ENCODE peak calls at places on chromosomes 13 and 19, in ten cellular contexts. One of them, this sample, is unnamed.

GRCh38 chr19:58356971-58357797 is 3.9 kb upstream of the A1BG start:
- DNase-seq in memory B cell: no peak
- DNase-seq in uterus: no peak
- DNase-seq in T-helper 2 cell: no peak
- DNase-seq in lung microvascular endothelial cell: peak
- DNase-seq in glomerular endothelial cell: no peak
- DNase-seq in D341Med: no peak
- DNase-seq in HTR-8/SVneo: no peak
- DNase-seq in neural crest cell: no peak
- DNase-seq in fibroblast of lung: no peak
- DNase-seq in this sample: no peak

GRCh38 chr13:44165172-44165894 is 208.3 kb upstream of the SERP2 start:
- DNase-seq in fibroblast of lung: no peak
- DNase-seq in lung microvascular endothelial cell: no peak
- DNase-seq in memory B cell: no peak
- DNase-seq in D341Med: no peak
- DNase-seq in uterus: no peak
- DNase-seq in glomerular endothelial cell: no peak
- DNase-seq in T-helper 2 cell: no peak
- DNase-seq in HTR-8/SVneo: no peak
- DNase-seq in neural crest cell: no peak
- DNase-seq in this sample: no peak

GRCh38 chr13:75650991-75651390 is 14.9 kb downstream of the LMO7 start:
- DNase-seq in neural crest cell: no peak
- DNase-seq in HTR-8/SVneo: no peak
- DNase-seq in memory B cell: no peak
- DNase-seq in glomerular endothelial cell: no peak
- DNase-seq in T-helper 2 cell: no peak
- DNase-seq in lung microvascular endothelial cell: no peak
- DNase-seq in fibroblast of lung: peak
- DNase-seq in D341Med: no peak
- DNase-seq in uterus: no peak
- DNase-seq in this sample: no peak

GRCh38 chr13:44903596-44903995 is 85.7 kb downstream of the NUFIP1 start:
- DNase-seq in memory B cell: no peak
- DNase-seq in neural crest cell: no peak
- DNase-seq in uterus: peak
- DNase-seq in T-helper 2 cell: no peak
- DNase-seq in HTR-8/SVneo: no peak
- DNase-seq in fibroblast of lung: peak
- DNase-seq in lung microvascular endothelial cell: no peak
- DNase-seq in glomerular endothelial cell: no peak
- DNase-seq in D341Med: peak
- DNase-seq in this sample: peak

GRCh38 chr19:49888478-49888901 is 8.2 kb downstream of the IL4I1 start:
- DNase-seq in lung microvascular endothelial cell: no peak
- DNase-seq in HTR-8/SVneo: no peak
- DNase-seq in uterus: no peak
- DNase-seq in T-helper 2 cell: no peak
- DNase-seq in neural crest cell: no peak
- DNase-seq in fibroblast of lung: no peak
- DNase-seq in D341Med: no peak
- DNase-seq in glomerular endothelial cell: no peak
- DNase-seq in memory B cell: no peak
- DNase-seq in this sample: no peak

GRCh38 chr13:98050041-98050466 is 92.8 kb upstream of the FARP1 start:
- DNase-seq in uterus: no peak
- DNase-seq in memory B cell: no peak
- DNase-seq in neural crest cell: no peak
- DNase-seq in HTR-8/SVneo: no peak
- DNase-seq in D341Med: no peak
- DNase-seq in T-helper 2 cell: no peak
- DNase-seq in fibroblast of lung: peak
- DNase-seq in glomerular endothelial cell: no peak
- DNase-seq in lung microvascular endothelial cell: peak
- DNase-seq in this sample: no peak

GRCh38 chr13:100506154-100506553 is 82.4 kb downstream of the GGACT start:
- DNase-seq in uterus: no peak
- DNase-seq in lung microvascular endothelial cell: no peak
- DNase-seq in fibroblast of lung: no peak
- DNase-seq in memory B cell: no peak
- DNase-seq in HTR-8/SVneo: no peak
- DNase-seq in neural crest cell: no peak
- DNase-seq in glomerular endothelial cell: no peak
- DNase-seq in T-helper 2 cell: no peak
- DNase-seq in D341Med: no peak
- DNase-seq in this sample: no peak

GRCh38 chr19:55867101-55867500 is 30.8 kb downstream of the NLRP4 start:
- DNase-seq in glomerular endothelial cell: no peak
- DNase-seq in uterus: no peak
- DNase-seq in lung microvascular endothelial cell: no peak
- DNase-seq in HTR-8/SVneo: no peak
- DNase-seq in D341Med: no peak
- DNase-seq in neural crest cell: no peak
- DNase-seq in fibroblast of lung: no peak
- DNase-seq in memory B cell: no peak
- DNase-seq in T-helper 2 cell: no peak
- DNase-seq in this sample: no peak

GRCh38 chr13:112374271-112374670 is 1.9 kb upstream of the SPACA7 start:
- DNase-seq in neural crest cell: no peak
- DNase-seq in glomerular endothelial cell: no peak
- DNase-seq in HTR-8/SVneo: no peak
- DNase-seq in D341Med: no peak
- DNase-seq in fibroblast of lung: no peak
- DNase-seq in uterus: no peak
- DNase-seq in T-helper 2 cell: no peak
- DNase-seq in lung microvascular endothelial cell: no peak
- DNase-seq in memory B cell: no peak
- DNase-seq in this sample: no peak

GRCh38 chr13:23069571-23069970 is 111.2 kb upstream of the SGCG start:
- DNase-seq in T-helper 2 cell: no peak
- DNase-seq in HTR-8/SVneo: no peak
- DNase-seq in uterus: no peak
- DNase-seq in neural crest cell: no peak
- DNase-seq in memory B cell: no peak
- DNase-seq in D341Med: no peak
- DNase-seq in glomerular endothelial cell: no peak
- DNase-seq in lung microvascular endothelial cell: no peak
- DNase-seq in fibroblast of lung: peak
- DNase-seq in this sample: no peak

GRCh38 chr19:30564551-30565011 is 192.4 kb downstream of the ZNF536 start:
- DNase-seq in HTR-8/SVneo: no peak
- DNase-seq in lung microvascular endothelial cell: no peak
- DNase-seq in memory B cell: no peak
- DNase-seq in neural crest cell: no peak
- DNase-seq in D341Med: peak
- DNase-seq in T-helper 2 cell: no peak
- DNase-seq in fibroblast of lung: no peak
- DNase-seq in glomerular endothelial cell: no peak
- DNase-seq in uterus: no peak
- DNase-seq in this sample: no peak

GRCh38 chr19:18423258-18424020 is 4.2 kb downstream of the SSBP4 start:
- DNase-seq in D341Med: no peak
- DNase-seq in memory B cell: no peak
- DNase-seq in uterus: no peak
- DNase-seq in fibroblast of lung: no peak
- DNase-seq in lung microvascular endothelial cell: no peak
- DNase-seq in HTR-8/SVneo: no peak
- DNase-seq in T-helper 2 cell: no peak
- DNase-seq in glomerular endothelial cell: no peak
- DNase-seq in neural crest cell: no peak
- DNase-seq in this sample: no peak

GRCh38 chr13:110463876-110464510 is 97.5 kb downstream of the RAB20 start:
- DNase-seq in fibroblast of lung: peak
- DNase-seq in HTR-8/SVneo: no peak
- DNase-seq in memory B cell: peak
- DNase-seq in uterus: no peak
- DNase-seq in D341Med: no peak
- DNase-seq in T-helper 2 cell: no peak
- DNase-seq in glomerular endothelial cell: no peak
- DNase-seq in lung microvascular endothelial cell: no peak
- DNase-seq in neural crest cell: no peak
- DNase-seq in this sample: no peak

GRCh38 chr19:50155520-50156109 is 7.5 kb downstream of the IZUMO2 start:
- DNase-seq in uterus: no peak
- DNase-seq in T-helper 2 cell: no peak
- DNase-seq in neural crest cell: no peak
- DNase-seq in HTR-8/SVneo: no peak
- DNase-seq in memory B cell: no peak
- DNase-seq in D341Med: no peak
- DNase-seq in lung microvascular endothelial cell: no peak
- DNase-seq in fibroblast of lung: no peak
- DNase-seq in glomerular endothelial cell: no peak
- DNase-seq in this sample: no peak

GRCh38 chr13:33321686-33322473 is 36.3 kb upstream of the STARD13 start:
- DNase-seq in T-helper 2 cell: no peak
- DNase-seq in memory B cell: no peak
- DNase-seq in HTR-8/SVneo: no peak
- DNase-seq in neural crest cell: no peak
- DNase-seq in D341Med: no peak
- DNase-seq in lung microvascular endothelial cell: no peak
- DNase-seq in glomerular endothelial cell: no peak
- DNase-seq in uterus: no peak
- DNase-seq in fibroblast of lung: no peak
- DNase-seq in this sample: no peak

GRCh38 chr13:62920181-62920580 is 1504.5 kb upstream of the PCDH20 start:
- DNase-seq in memory B cell: no peak
- DNase-seq in neural crest cell: no peak
- DNase-seq in uterus: no peak
- DNase-seq in HTR-8/SVneo: no peak
- DNase-seq in fibroblast of lung: peak
- DNase-seq in lung microvascular endothelial cell: no peak
- DNase-seq in D341Med: no peak
- DNase-seq in T-helper 2 cell: no peak
- DNase-seq in glomerular endothelial cell: no peak
- DNase-seq in this sample: no peak

GRCh38 chr19:33430674-33431277 is 57.3 kb downstream of the CEBPG start:
- DNase-seq in memory B cell: peak
- DNase-seq in fibroblast of lung: peak
- DNase-seq in lung microvascular endothelial cell: peak
- DNase-seq in D341Med: peak
- DNase-seq in neural crest cell: peak
- DNase-seq in HTR-8/SVneo: peak
- DNase-seq in uterus: peak
- DNase-seq in T-helper 2 cell: peak
- DNase-seq in glomerular endothelial cell: no peak
- DNase-seq in this sample: peak

GRCh38 chr13:27304611-27305010 is 34.0 kb downstream of the RASL11A start:
- DNase-seq in neural crest cell: no peak
- DNase-seq in glomerular endothelial cell: no peak
- DNase-seq in uterus: no peak
- DNase-seq in fibroblast of lung: no peak
- DNase-seq in T-helper 2 cell: no peak
- DNase-seq in memory B cell: no peak
- DNase-seq in lung microvascular endothelial cell: no peak
- DNase-seq in D341Med: no peak
- DNase-seq in HTR-8/SVneo: no peak
- DNase-seq in this sample: no peak

GRCh38 chr13:24459234-24459633 is 53.3 kb downstream of the PARP4 start:
- DNase-seq in neural crest cell: no peak
- DNase-seq in T-helper 2 cell: no peak
- DNase-seq in memory B cell: no peak
- DNase-seq in fibroblast of lung: peak
- DNase-seq in glomerular endothelial cell: no peak
- DNase-seq in uterus: no peak
- DNase-seq in HTR-8/SVneo: no peak
- DNase-seq in lung microvascular endothelial cell: peak
- DNase-seq in D341Med: no peak
- DNase-seq in this sample: no peak

GRCh38 chr19:37975071-37975470 is 68.1 kb downstream of the SIPA1L3 start:
- DNase-seq in D341Med: no peak
- DNase-seq in glomerular endothelial cell: no peak
- DNase-seq in neural crest cell: no peak
- DNase-seq in T-helper 2 cell: no peak
- DNase-seq in uterus: no peak
- DNase-seq in lung microvascular endothelial cell: peak
- DNase-seq in HTR-8/SVneo: no peak
- DNase-seq in fibroblast of lung: no peak
- DNase-seq in memory B cell: peak
- DNase-seq in this sample: no peak

GRCh38 chr13:89490661-89491060 is 1819.5 kb downstream of the SLITRK5 start:
- DNase-seq in glomerular endothelial cell: no peak
- DNase-seq in T-helper 2 cell: no peak
- DNase-seq in fibroblast of lung: peak
- DNase-seq in HTR-8/SVneo: no peak
- DNase-seq in lung microvascular endothelial cell: no peak
- DNase-seq in D341Med: no peak
- DNase-seq in memory B cell: no peak
- DNase-seq in uterus: no peak
- DNase-seq in neural crest cell: no peak
- DNase-seq in this sample: no peak

GRCh38 chr13:62251734-62252133 is 836.1 kb upstream of the PCDH20 start:
- DNase-seq in neural crest cell: no peak
- DNase-seq in glomerular endothelial cell: no peak
- DNase-seq in D341Med: no peak
- DNase-seq in lung microvascular endothelial cell: no peak
- DNase-seq in memory B cell: no peak
- DNase-seq in fibroblast of lung: no peak
- DNase-seq in uterus: no peak
- DNase-seq in HTR-8/SVneo: no peak
- DNase-seq in T-helper 2 cell: no peak
- DNase-seq in this sample: no peak

GRCh38 chr19:40398417-40399056 is 8.6 kb upstream of the HIPK4 start:
- DNase-seq in T-helper 2 cell: peak
- DNase-seq in glomerular endothelial cell: no peak
- DNase-seq in uterus: no peak
- DNase-seq in HTR-8/SVneo: no peak
- DNase-seq in lung microvascular endothelial cell: peak
- DNase-seq in fibroblast of lung: peak
- DNase-seq in memory B cell: no peak
- DNase-seq in D341Med: no peak
- DNase-seq in neural crest cell: no peak
- DNase-seq in this sample: peak

GRCh38 chr19:29062486-29063435 is 150.2 kb downstream of the UQCRFS1 start:
- DNase-seq in D341Med: no peak
- DNase-seq in T-helper 2 cell: no peak
- DNase-seq in fibroblast of lung: no peak
- DNase-seq in memory B cell: no peak
- DNase-seq in uterus: no peak
- DNase-seq in neural crest cell: no peak
- DNase-seq in glomerular endothelial cell: no peak
- DNase-seq in lung microvascular endothelial cell: no peak
- DNase-seq in HTR-8/SVneo: no peak
- DNase-seq in this sample: no peak

GRCh38 chr19:52343548-52343947 is 7.5 kb downstream of the ZNF610 start:
- DNase-seq in neural crest cell: peak
- DNase-seq in fibroblast of lung: peak
- DNase-seq in memory B cell: peak
- DNase-seq in lung microvascular endothelial cell: peak
- DNase-seq in HTR-8/SVneo: peak
- DNase-seq in glomerular endothelial cell: no peak
- DNase-seq in T-helper 2 cell: peak
- DNase-seq in D341Med: peak
- DNase-seq in uterus: peak
- DNase-seq in this sample: peak

GRCh38 chr13:90098580-90098979 is 1248.9 kb upstream of the MIR17HG start:
- DNase-seq in HTR-8/SVneo: no peak
- DNase-seq in T-helper 2 cell: no peak
- DNase-seq in uterus: no peak
- DNase-seq in memory B cell: no peak
- DNase-seq in fibroblast of lung: no peak
- DNase-seq in D341Med: no peak
- DNase-seq in glomerular endothelial cell: no peak
- DNase-seq in lung microvascular endothelial cell: no peak
- DNase-seq in neural crest cell: no peak
- DNase-seq in this sample: no peak